ENCODE peak calls at places on chromosomes 13 and 19, in seven cellular contexts. T is neural progenitor cell, R is mammary epithelial cell, W is body of pancreas, A is GM06990, M is tibial artery, D is IMR-90. N is an unnamed sample.

GRCh38 chr19:12841094-12841493 is 2.8 kb downstream of the MAST1 start:
- DNase-seq in T (peak; percentile 100), R (no peak), W (peak; percentile 60), A (peak; percentile 68), M (no peak), D (peak; percentile 20), N (peak; percentile 24)

GRCh38 chr13:37069597-37070103 is 10.2 kb upstream of the SUPT20H start:
- DNase-seq in T (no peak), R (no peak), W (no peak), A (no peak), M (no peak), D (no peak), N (no peak)

GRCh38 chr19:46404884-46405658 is 8.3 kb downstream of the CCDC8 start:
- DNase-seq in T (peak; percentile 75), R (no peak), W (no peak), A (no peak), M (no peak), D (no peak), N (peak; percentile 50)

GRCh38 chr13:69641773-69642172 is 465.9 kb upstream of the ATXN8OS start:
- DNase-seq in T (no peak), R (no peak), W (no peak), A (no peak), M (no peak), D (no peak), N (no peak)

GRCh38 chr13:85816413-85816812 is 17.2 kb upstream of the SLITRK6 start:
- DNase-seq in T (no peak), R (no peak), W (no peak), A (no peak), M (no peak), D (no peak), N (peak; percentile 23)

GRCh38 chr19:4196009-4196408 is 13.5 kb downstream of the ANKRD24 start:
- DNase-seq in T (no peak), R (no peak), W (no peak), A (no peak), M (no peak), D (no peak), N (no peak)

GRCh38 chr19:41225238-41226052 is 6.4 kb downstream of the AXL start:
- DNase-seq in T (peak; percentile 65), R (peak; percentile 97), W (peak; percentile 51), A (no peak), M (peak; percentile 88), D (peak; percentile 100), N (peak; percentile 95)

GRCh38 chr19:2042485-2043268 is 8.4 kb downstream of the MKNK2 start:
- DNase-seq in T (peak; percentile 49), R (no peak), W (peak; percentile 65), A (peak; percentile 46), M (no peak), D (no peak), N (no peak)

GRCh38 chr19:56119585-56119978 is 1.5 kb downstream of the ZNF787 start:
- DNase-seq in T (no peak), R (peak; percentile 32), W (no peak), A (no peak), M (no peak), D (peak; percentile 44), N (peak; percentile 46)

GRCh38 chr19:19655641-19656343 is 7.7 kb downstream of the ATP13A1 start:
- DNase-seq in T (no peak), R (no peak), W (no peak), A (no peak), M (no peak), D (no peak), N (no peak)

GRCh38 chr13:73040968-73041580 is 17.7 kb upstream of the KLF5 start:
- DNase-seq in T (no peak), R (no peak), W (no peak), A (no peak), M (no peak), D (no peak), N (no peak)

GRCh38 chr13:38872693-38873092 is 117.9 kb downstream of the STOML3 start:
- DNase-seq in T (peak; percentile 76), R (peak; percentile 28), W (peak; percentile 45), A (no peak), M (no peak), D (peak; percentile 5), N (peak; percentile 65)

GRCh38 chr19:11196406-11197287 is 698 bp downstream of the KANK2 start:
- DNase-seq in T (peak; percentile 57), R (no peak), W (peak; percentile 48), A (no peak), M (no peak), D (peak; percentile 28), N (peak; percentile 16)

GRCh38 chr19:47729799-47730520 is 15.4 kb upstream of the NOP53 start:
- DNase-seq in T (peak; percentile 82), R (peak; percentile 52), W (peak; percentile 93), A (no peak), M (peak; percentile 69), D (no peak), N (peak; percentile 72)

GRCh38 chr19:58569943-58570670 is 3.0 kb downstream of the MZF1 start:
- DNase-seq in T (no peak), R (no peak), W (peak; percentile 11), A (no peak), M (no peak), D (no peak), N (no peak)

GRCh38 chr19:13796301-13797057 is 1.2 kb downstream of the ZSWIM4 start:
- DNase-seq in T (peak; percentile 66), R (peak; percentile 96), W (peak; percentile 76), A (peak; percentile 38), M (peak; percentile 87), D (peak; percentile 98), N (peak; percentile 96)

GRCh38 chr13:25213716-25214115 is 41.6 kb upstream of the AMER2 start:
- DNase-seq in T (no peak), R (peak; percentile 74), W (no peak), A (no peak), M (no peak), D (no peak), N (peak; percentile 96)

GRCh38 chr13:51584731-51585191 is 499 bp downstream of the WDFY2 start:
- DNase-seq in T (peak; percentile 84), R (peak; percentile 79), W (peak; percentile 58), A (peak; percentile 89), M (peak; percentile 54), D (peak; percentile 37), N (peak; percentile 90)

GRCh38 chr19:38335949-38336637 is 463 bp downstream of the CATSPERG start:
- DNase-seq in T (peak; percentile 96), R (peak; percentile 97), W (peak; percentile 96), A (peak; percentile 94), M (peak; percentile 95), D (peak; percentile 92), N (peak; percentile 99)

GRCh38 chr19:38329651-38330050 is 6.0 kb upstream of the CATSPERG start:
- DNase-seq in T (no peak), R (no peak), W (no peak), A (no peak), M (no peak), D (no peak), N (no peak)

GRCh38 chr19:38326591-38326990 is 6.9 kb downstream of the KCNK6 start:
- DNase-seq in T (no peak), R (no peak), W (no peak), A (no peak), M (no peak), D (no peak), N (no peak)

GRCh38 chr19:38336638-38337359 is 1.2 kb downstream of the CATSPERG start:
- DNase-seq in T (peak; percentile 98), R (peak; percentile 94), W (peak; percentile 98), A (peak; percentile 92), M (peak; percentile 93), D (peak; percentile 86), N (peak; percentile 99)

GRCh38 chr19:38331728-38332127 is 3.9 kb upstream of the CATSPERG start:
- DNase-seq in T (no peak), R (no peak), W (no peak), A (no peak), M (no peak), D (no peak), N (no peak)
- TF ChIP-seq CTCF in T (no peak), R (no peak), W (no peak), A (no peak), M (no peak), D (no peak), N (no peak)

GRCh38 chr13:49399801-49400472 is 43.9 kb downstream of the CAB39L start:
- DNase-seq in T (no peak), R (no peak), W (no peak), A (no peak), M (no peak), D (no peak), N (peak; percentile 27)
- H3K4me3 ChIP-seq in T (no peak overlapping the region), R (no peak overlapping the region), W (no peak overlapping the region), A (no peak overlapping the region), M (peak overlapping the region; percentile 55), D (no peak overlapping the region), N (peak overlapping the region; percentile 13)

GRCh38 chr19:18321729-18322091 is 1.2 kb downstream of the LSM4 start:
- DNase-seq in T (no peak), R (no peak), W (no peak), A (no peak), M (no peak), D (peak; percentile 33), N (no peak)

GRCh38 chr19:18320865-18321728 is 1.8 kb downstream of the LSM4 start:
- DNase-seq in T (no peak), R (no peak), W (no peak), A (no peak), M (no peak), D (no peak), N (no peak)

GRCh38 chr19:18322759-18323460 is at the start of gene LSM4:
- DNase-seq in T (peak; percentile 100), R (peak; percentile 98), W (peak; percentile 99), A (peak; percentile 100), M (peak; percentile 98), D (peak; percentile 95), N (peak; percentile 99)

GRCh38 chr19:18319591-18320135 is 3.2 kb downstream of the LSM4 start:
- DNase-seq in T (no peak), R (no peak), W (peak; percentile 73), A (no peak), M (no peak), D (no peak), N (no peak)

GRCh38 chr19:18322318-18322758 is 538 bp downstream of the LSM4 start:
- DNase-seq in T (peak; percentile 81), R (no peak), W (no peak), A (no peak), M (peak; percentile 60), D (peak; percentile 65), N (peak; percentile 44)
- TF ChIP-seq CTCF in T (peak; percentile 48), R (peak; percentile 10), W (no peak), A (peak; percentile 56), M (no peak), D (peak; percentile 28), N (peak; percentile 18)

GRCh38 chr19:35019144-35019543 is 11.1 kb upstream of the SCN1B start:
- DNase-seq in T (no peak), R (no peak), W (no peak), A (no peak), M (no peak), D (no peak), N (no peak)

GRCh38 chr19:35021016-35021415 is 9.3 kb upstream of the SCN1B start:
- DNase-seq in T (no peak), R (no peak), W (no peak), A (no peak), M (no peak), D (no peak), N (no peak)

GRCh38 chr19:35017507-35017906 is 12.8 kb upstream of the SCN1B start:
- DNase-seq in T (no peak), R (no peak), W (no peak), A (no peak), M (no peak), D (no peak), N (no peak)

GRCh38 chr19:35015576-35016351 is 14.5 kb upstream of the SCN1B start:
- DNase-seq in T (no peak), R (no peak), W (no peak), A (no peak), M (no peak), D (peak; percentile 64), N (no peak)

GRCh38 chr19:35018379-35018778 is 11.9 kb upstream of the SCN1B start:
- DNase-seq in T (no peak), R (no peak), W (no peak), A (no peak), M (no peak), D (no peak), N (no peak)
- H3K4me3 ChIP-seq in T (no peak overlapping the region), R (no peak overlapping the region), W (no peak overlapping the region), A (no peak overlapping the region), M (no peak overlapping the region), D (no peak overlapping the region), N (no peak overlapping the region)